ENCODE peak calls at places on chromosome 3, in nine cellular contexts. G, I, R, Z, Q, X, Y, K and L are unnamed samples.

GRCh38 chr3:42803800-42804112 is 534 bp downstream of the HIGD1A start:
- DNase-seq in G (peak), I (no peak), R (no peak), Z (no peak), Q (peak), X (peak), Y (no peak), K (peak), L (peak)

GRCh38 chr3:149299938-149300791 is 33.3 kb downstream of the TM4SF18 start:
- DNase-seq in G (no peak), I (peak), R (no peak), Z (no peak), Q (no peak), X (no peak), Y (no peak), K (peak), L (peak)

GRCh38 chr3:133549565-133549964 is 23.9 kb upstream of the CDV3 start:
- DNase-seq in G (no peak), I (no peak), R (no peak), Z (no peak), Q (no peak), X (no peak), Y (no peak), K (no peak), L (no peak)

GRCh38 chr3:102132370-102132769 is 283.1 kb downstream of the NFKBIZ start:
- DNase-seq in G (no peak), I (no peak), R (no peak), Z (no peak), Q (no peak), X (no peak), Y (no peak), K (no peak), L (no peak)

GRCh38 chr3:126118591-126118990 is 34.7 kb upstream of the SLC41A3 start:
- DNase-seq in G (no peak), I (no peak), R (peak), Z (no peak), Q (no peak), X (no peak), Y (no peak), K (no peak), L (no peak)

GRCh38 chr3:120432105-120432860 is 18.5 kb downstream of the FSTL1 start:
- DNase-seq in G (no peak), I (no peak), R (no peak), Z (no peak), Q (no peak), X (no peak), Y (no peak), K (no peak), L (no peak)

GRCh38 chr3:65425880-65426279 is 612.8 kb downstream of the MAGI1 start:
- DNase-seq in G (no peak), I (no peak), R (no peak), Z (no peak), Q (no peak), X (no peak), Y (no peak), K (no peak), L (peak)

GRCh38 chr3:157026091-157026490 is 133.9 kb downstream of the CCNL1 start:
- DNase-seq in G (no peak), I (no peak), R (no peak), Z (no peak), Q (no peak), X (no peak), Y (no peak), K (no peak), L (no peak)

GRCh38 chr3:41365973-41366372 is 166.7 kb downstream of the CTNNB1 start:
- DNase-seq in G (no peak), I (no peak), R (no peak), Z (no peak), Q (no peak), X (no peak), Y (no peak), K (no peak), L (no peak)

GRCh38 chr3:43953814-43954241 is 263.1 kb downstream of the ABHD5 start:
- DNase-seq in G (no peak), I (peak), R (no peak), Z (no peak), Q (no peak), X (no peak), Y (no peak), K (no peak), L (peak)

GRCh38 chr3:151875759-151876158 is 2.3 kb downstream of the SUCNR1 start:
- DNase-seq in G (no peak), I (no peak), R (no peak), Z (no peak), Q (no peak), X (no peak), Y (no peak), K (no peak), L (no peak)

GRCh38 chr3:66322436-66322835 is 101.6 kb downstream of the SLC25A26 start:
- DNase-seq in G (no peak), I (no peak), R (no peak), Z (no peak), Q (no peak), X (no peak), Y (no peak), K (no peak), L (no peak)

GRCh38 chr3:45665101-45665572 is 24.1 kb upstream of the SACM1L start:
- DNase-seq in G (peak), I (peak), R (no peak), Z (no peak), Q (peak), X (peak), Y (peak), K (no peak), L (peak)

GRCh38 chr3:57998366-57999283 is 9.6 kb upstream of the FLNB start:
- DNase-seq in G (no peak), I (no peak), R (no peak), Z (no peak), Q (no peak), X (no peak), Y (no peak), K (no peak), L (peak)

GRCh38 chr3:195896361-195897080 is 11.8 kb downstream of the TNK2 start:
- DNase-seq in G (no peak), I (no peak), R (no peak), Z (no peak), Q (no peak), X (peak), Y (no peak), K (peak), L (peak)

GRCh38 chr3:187769771-187770170 is 24.5 kb upstream of the BCL6 start:
- DNase-seq in G (no peak), I (no peak), R (no peak), Z (no peak), Q (no peak), X (no peak), Y (no peak), K (no peak), L (no peak)

GRCh38 chr3:127671523-127672428 is 976 bp upstream of the ABTB1 start:
- DNase-seq in G (no peak), I (no peak), R (no peak), Z (no peak), Q (peak), X (no peak), Y (no peak), K (no peak), L (no peak)

GRCh38 chr3:54358969-54359648 is 236.8 kb downstream of the CACNA2D3 start:
- DNase-seq in G (no peak), I (no peak), R (no peak), Z (no peak), Q (no peak), X (no peak), Y (no peak), K (no peak), L (no peak)

GRCh38 chr3:14033023-14033422 is 91.6 kb downstream of the CHCHD4 start:
- DNase-seq in G (no peak), I (no peak), R (no peak), Z (no peak), Q (no peak), X (no peak), Y (no peak), K (no peak), L (no peak)

GRCh38 chr3:102933377-102933776 is 498.6 kb downstream of the ZPLD1 start:
- DNase-seq in G (no peak), I (no peak), R (no peak), Z (no peak), Q (no peak), X (no peak), Y (no peak), K (no peak), L (no peak)

GRCh38 chr3:189488241-189488767 is 142.9 kb upstream of the TP63 start:
- DNase-seq in G (no peak), I (no peak), R (no peak), Z (no peak), Q (no peak), X (no peak), Y (no peak), K (no peak), L (no peak)

GRCh38 chr3:161559177-161559998 is 62.8 kb downstream of the OTOL1 start:
- DNase-seq in G (no peak), I (peak), R (peak), Z (peak), Q (no peak), X (no peak), Y (no peak), K (peak), L (no peak)